ENCODE peak calls at places on chromosomes 2 and 18, in nine cellular contexts. C, F, Y, L, V, A, B, M and E are unnamed samples. For H3K4me1 and H3K36me3, the result is how much of the 10 kb centered on the place peaks cover.

GRCh38 chr2:226423498-226423960 is 376.1 kb downstream of the IRS1 start:
- DNase-seq in V (no peak), C (peak), F (no peak), A (peak), L (peak), B (no peak), Y (no peak), M (no peak), E (no peak)

GRCh38 chr18:3513481-3513880 is 63.5 kb downstream of the TGIF1 start:
- DNase-seq in V (no peak), B (no peak), L (no peak), A (no peak), C (no peak), F (no peak), Y (no peak), M (no peak), E (no peak)

GRCh38 chr18:53534203-53534602 is 690.3 kb downstream of the MBD2 start:
- DNase-seq in L (no peak), V (no peak), B (no peak), C (no peak), F (no peak), M (no peak), Y (no peak), A (no peak), E (no peak)

GRCh38 chr18:45014047-45014501 is 333.4 kb downstream of the SETBP1 start:
- DNase-seq in B (peak), A (no peak), C (peak), V (peak), Y (no peak), L (no peak), F (no peak), M (no peak), E (no peak)

GRCh38 chr2:98936133-98936916 is at the start of gene CRACDL:
- DNase-seq in Y (no peak), F (peak), M (no peak), C (peak), A (peak), V (peak), L (peak), B (peak), E (no peak)

GRCh38 chr18:43279015-43279758 is 1.9 kb upstream of the SYT4 start:
- DNase-seq in A (no peak), F (no peak), Y (no peak), C (peak), L (no peak), B (peak), V (no peak), M (no peak), E (peak)

GRCh38 chr2:67918471-67918870 is 144.3 kb downstream of the C1D start:
- DNase-seq in V (no peak), F (no peak), Y (no peak), M (no peak), B (no peak), L (no peak), A (no peak), C (no peak), E (no peak)

GRCh38 chr2:216292886-216293291 is 79.4 kb downstream of the MARCHF4 start:
- DNase-seq in L (no peak), A (no peak), C (no peak), Y (no peak), M (no peak), B (peak), V (no peak), F (no peak), E (no peak)

GRCh38 chr2:30362468-30363081 is 84.5 kb upstream of the LCLAT1 start:
- DNase-seq in F (no peak), Y (no peak), L (no peak), M (no peak), B (no peak), V (peak), C (peak), A (no peak), E (peak)

GRCh38 chr2:20350105-20350712 is 435 bp downstream of the PUM2 start:
- DNase-seq in L (peak), C (peak), Y (peak), A (no peak), V (peak), M (peak), B (peak), F (peak), E (peak)

GRCh38 chr18:54742654-54743053 is 85.6 kb upstream of the RAB27B start:
- DNase-seq in M (peak), F (no peak), Y (no peak), B (no peak), A (no peak), C (peak), L (no peak), V (peak), E (no peak)

GRCh38 chr2:161839931-161840330 is 215.7 kb downstream of the SLC4A10 start:
- DNase-seq in L (no peak), Y (no peak), M (no peak), C (no peak), B (no peak), V (no peak), F (no peak), A (no peak), E (no peak)

GRCh38 chr2:135043345-135043744 is 3.9 kb downstream of the MAP3K19 start:
- DNase-seq in M (no peak), F (no peak), A (no peak), L (no peak), B (no peak), C (no peak), V (no peak), Y (no peak), E (no peak)

GRCh38 chr2:224271854-224272620 is 129.9 kb downstream of the FAM124B start:
- DNase-seq in A (no peak), Y (no peak), L (no peak), C (no peak), F (no peak), M (no peak), B (no peak), V (no peak), E (peak)

GRCh38 chr18:32243358-32243757 is 53.5 kb downstream of the MEP1B start:
- DNase-seq in A (no peak), F (no peak), B (no peak), L (no peak), M (no peak), Y (no peak), C (no peak), V (no peak), E (no peak)

GRCh38 chr2:215680605-215681598 is 245.0 kb upstream of the FN1 start:
- DNase-seq in L (no peak), M (no peak), F (no peak), Y (no peak), V (peak), A (no peak), B (no peak), C (peak), E (peak)

GRCh38 chr2:98253461-98254073 is 92.7 kb upstream of the CNGA3 start:
- DNase-seq in Y (no peak), L (no peak), V (peak), A (no peak), C (peak), M (peak), B (no peak), F (no peak), E (no peak)

GRCh38 chr2:188952901-188953300 is 21.3 kb upstream of the COL3A1 start:
- DNase-seq in Y (no peak), A (no peak), C (no peak), L (no peak), B (no peak), M (no peak), F (no peak), V (no peak), E (no peak)

GRCh38 chr18:9348079-9348671 is 13.6 kb downstream of the TWSG1 start:
- DNase-seq in V (peak), A (no peak), F (no peak), L (no peak), C (peak), M (no peak), Y (no peak), B (no peak), E (no peak)

GRCh38 chr2:204664708-204665121 is 119.4 kb downstream of the PARD3B start:
- DNase-seq in L (no peak), F (no peak), A (no peak), B (peak), V (peak), M (no peak), Y (no peak), C (peak), E (peak)

GRCh38 chr18:80169607-80170006 is 60.5 kb downstream of the ADNP2 start:
- DNase-seq in A (no peak), F (no peak), C (peak), Y (no peak), L (no peak), V (no peak), M (no peak), B (no peak), E (no peak)

GRCh38 chr2:77588438-77588837 is 66.3 kb upstream of the LRRTM4 start:
- DNase-seq in L (no peak), C (no peak), A (no peak), B (no peak), F (no peak), Y (no peak), M (no peak), V (no peak), E (no peak)

GRCh38 chr2:26569216-26570082 is 71.7 kb downstream of the CIB4 start:
- DNase-seq in L (peak), M (no peak), A (no peak), B (no peak), V (no peak), Y (no peak), F (no peak), C (no peak), E (no peak)

GRCh38 chr2:200403794-200404193 is 97.3 kb downstream of the SPATS2L start:
- DNase-seq in B (no peak), M (no peak), Y (no peak), A (no peak), F (no peak), V (no peak), L (no peak), C (no peak), E (no peak)

GRCh38 chr2:210263841-210264240 is 38.6 kb upstream of the ACADL start:
- DNase-seq in B (no peak), Y (no peak), M (no peak), C (no peak), L (no peak), V (no peak), A (no peak), F (no peak), E (no peak)

GRCh38 chr2:96400049-96401000 is 64.8 kb downstream of the NCAPH start:
- DNase-seq in C (no peak), F (no peak), B (no peak), V (no peak), M (no peak), Y (no peak), A (no peak), L (no peak), E (no peak)

GRCh38 chr18:3380384-3380961 is 69.5 kb upstream of the TGIF1 start:
- DNase-seq in B (no peak), F (no peak), M (no peak), L (no peak), Y (peak), A (peak), V (no peak), C (peak), E (no peak)

GRCh38 chr2:186274936-186275575 is 211.0 kb upstream of the ZC3H15 start:
- DNase-seq in Y (no peak), F (no peak), V (peak), C (peak), B (peak), M (no peak), A (no peak), L (no peak), E (no peak)

GRCh38 chr2:177692042-177692823 is 299.7 kb downstream of the AGPS start:
- DNase-seq in V (peak), Y (no peak), F (no peak), A (no peak), L (no peak), C (peak), B (no peak), M (no peak), E (no peak)

GRCh38 chr2:212520340-212520739 is 18.3 kb downstream of the ERBB4 start:
- DNase-seq in C (no peak), V (peak), F (no peak), M (no peak), L (no peak), B (peak), Y (no peak), A (no peak), E (no peak)

GRCh38 chr2:39433586-39434195 is 3.4 kb downstream of the MAP4K3 start:
- DNase-seq in L (no peak), F (no peak), A (no peak), V (peak), B (no peak), Y (no peak), M (no peak), C (no peak), E (no peak)
- H3K4me1 ChIP-seq in L (under half), F (under half), A (half or more), V (half or more), B (under half), Y (half or more), M (under half), C (under half), E (under half)

DNA sequence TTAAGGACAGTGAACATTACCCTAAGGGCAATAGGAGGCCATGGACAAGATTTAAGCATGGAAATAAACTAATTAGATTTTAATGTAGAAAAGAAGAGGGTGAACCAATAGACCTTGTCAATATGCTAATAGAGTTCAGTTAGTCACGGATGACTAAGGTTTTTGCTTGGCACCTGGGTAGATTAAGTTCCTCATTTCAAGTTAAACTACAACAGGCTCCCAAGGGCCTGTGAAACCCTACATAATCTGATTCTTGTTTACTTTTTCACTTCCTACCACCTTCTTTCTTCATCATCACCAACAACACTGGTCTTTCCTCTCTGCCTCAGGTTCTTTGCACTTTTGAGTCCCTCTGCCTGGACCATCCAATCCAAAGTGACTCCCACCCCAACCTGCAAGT is 14.8 kb downstream of the SP110 start:
- DNase-seq in V (no peak), B (no peak), M (no peak), L (no peak), A (no peak), F (no peak), Y (no peak), C (no peak), E (no peak)
- H3K36me3 ChIP-seq in V (half or more), B (under half), M (under half), L (half or more), A (half or more), F (under half), Y (half or more), C (under half), E (under half)

GRCh38 chr2:170822292-170822884 is 5.7 kb downstream of the GAD1 start:
- DNase-seq in C (no peak), L (no peak), Y (no peak), M (no peak), A (no peak), B (peak), V (no peak), F (no peak), E (no peak)
- H3K4me1 ChIP-seq in C (under half), L (half or more), Y (under half), M (under half), A (half or more), B (under half), V (under half), F (under half), E (under half)

GRCh38 chr2:233835230-233836186 is 18.8 kb downstream of the HJURP start:
- DNase-seq in A (no peak), C (no peak), M (no peak), L (no peak), Y (no peak), V (no peak), B (no peak), F (peak), E (no peak)
- H3K36me3 ChIP-seq in A (under half), C (under half), M (under half), L (under half), Y (under half), V (under half), B (under half), F (under half), E (under half)

DNA sequence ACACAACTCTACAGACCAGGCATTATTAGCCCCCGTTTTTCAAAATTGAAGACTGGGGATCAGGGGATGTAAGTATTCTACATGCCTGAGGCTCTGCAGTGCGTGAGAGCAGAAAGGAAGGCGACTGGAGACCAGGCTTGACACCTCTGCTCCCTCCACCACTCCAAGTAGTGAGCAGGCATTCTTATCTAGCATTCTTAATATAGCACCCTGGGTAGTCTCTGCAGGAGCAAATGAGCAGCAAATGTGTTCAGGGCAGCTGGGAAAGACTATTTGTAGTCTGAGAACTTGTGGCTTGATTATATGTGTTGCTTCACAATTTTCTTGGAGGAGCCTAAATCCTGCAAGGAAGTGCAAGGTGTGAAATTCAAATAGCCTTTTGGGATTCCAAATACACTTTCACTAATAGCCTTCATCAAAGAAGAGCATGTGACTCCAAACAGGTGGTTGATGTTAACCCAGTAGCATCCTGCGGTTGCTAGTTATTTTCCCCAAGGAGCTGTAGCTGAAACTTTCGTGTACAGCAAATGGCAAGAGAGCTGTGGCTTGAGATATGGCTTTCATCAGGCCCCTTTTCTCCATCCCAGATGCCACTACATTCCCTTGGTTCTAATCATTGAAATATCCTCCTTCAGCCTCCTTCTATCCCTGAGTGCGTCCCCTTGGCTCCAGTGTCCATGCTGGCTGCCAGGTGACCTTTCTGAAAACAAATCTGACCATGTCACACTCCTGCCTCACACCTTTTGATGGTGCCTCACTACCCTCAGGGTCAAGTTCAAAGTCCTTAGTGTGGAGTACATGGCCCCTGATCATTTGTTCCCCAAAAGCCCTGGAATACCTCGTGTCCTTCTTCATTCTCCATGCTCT is 143.4 kb downstream of the DDX1 start:
- DNase-seq in L (no peak), C (no peak), V (no peak), Y (no peak), A (no peak), B (peak), F (no peak), M (no peak), E (no peak)
- H3K4me1 ChIP-seq in L (under half), C (under half), V (under half), Y (under half), A (half or more), B (under half), F (under half), M (under half), E (under half)

GRCh38 chr18:63238711-63239110 is 80.9 kb downstream of the BCL2 start:
- DNase-seq in C (no peak), A (no peak), Y (no peak), F (no peak), M (no peak), L (no peak), B (peak), V (no peak), E (no peak)
- H3K36me3 ChIP-seq in C (under half), A (under half), Y (under half), F (under half), M (under half), L (under half), B (under half), V (under half), E (under half)

DNA sequence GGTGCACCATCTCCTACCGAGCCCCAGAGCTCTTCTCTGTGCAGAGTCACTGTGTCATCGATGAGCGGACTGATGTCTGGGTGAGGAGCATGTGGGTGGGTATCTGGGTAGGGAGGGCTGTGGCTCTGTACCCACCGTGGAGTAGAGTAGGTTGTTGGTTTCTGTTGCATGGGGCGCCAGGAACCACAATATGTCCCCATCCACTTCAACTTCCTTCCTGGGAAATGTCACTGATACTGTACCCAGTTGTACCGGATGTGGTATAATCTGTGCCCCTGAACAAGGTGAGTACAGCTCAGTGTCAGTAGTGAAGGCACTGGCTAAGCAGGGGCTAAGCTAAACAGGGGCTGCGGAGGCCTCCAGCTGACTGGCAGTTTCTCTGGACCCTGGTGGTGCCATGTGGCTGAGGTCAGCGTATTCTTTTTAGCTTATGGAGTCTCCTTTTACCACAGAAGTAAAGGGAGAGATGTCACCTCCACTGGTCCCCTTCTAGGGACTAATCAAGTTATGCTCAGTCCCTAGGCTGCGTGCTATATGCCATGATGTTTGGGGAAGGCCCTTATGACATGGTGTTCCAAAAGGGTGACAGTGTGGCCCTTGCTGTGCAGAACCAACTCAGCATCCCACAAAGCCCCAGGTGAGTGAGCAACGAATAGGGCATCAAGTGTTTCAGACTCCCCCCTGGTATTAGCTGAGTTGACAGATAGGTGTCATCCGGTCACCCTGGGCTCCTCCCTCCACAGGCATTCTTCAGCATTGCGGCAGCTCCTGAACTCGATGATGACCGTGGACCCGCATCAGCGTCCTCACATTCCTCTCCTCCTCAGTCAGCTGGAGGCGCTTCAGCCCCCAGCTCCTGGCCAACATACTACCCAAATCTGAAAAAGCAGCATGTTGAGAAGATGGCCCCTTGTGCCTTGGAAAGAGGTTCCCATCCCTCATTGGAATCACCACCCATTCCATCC is 2.7 kb downstream of the STK16 start:
- DNase-seq in F (no peak), A (no peak), L (no peak), V (no peak), C (no peak), M (no peak), Y (no peak), B (peak), E (no peak)
- H3K4me1 ChIP-seq in F (under half), A (half or more), L (half or more), V (half or more), C (half or more), M (under half), Y (half or more), B (under half), E (under half)

GRCh38 chr2:241720560-241720959 is 13.9 kb upstream of the D2HGDH start:
- DNase-seq in Y (no peak), C (no peak), B (no peak), M (no peak), L (peak), V (no peak), A (no peak), F (peak), E (no peak)

GRCh38 chr2:241722896-241723454 is 11.5 kb upstream of the D2HGDH start:
- DNase-seq in B (no peak), C (no peak), V (no peak), F (no peak), A (no peak), Y (no peak), L (no peak), M (no peak), E (no peak)

GRCh38 chr2:241721852-241722251 is 12.6 kb upstream of the D2HGDH start:
- DNase-seq in L (peak), F (no peak), Y (no peak), A (no peak), M (no peak), B (no peak), V (no peak), C (no peak), E (no peak)

GRCh38 chr2:241720099-241720498 is 14.3 kb upstream of the D2HGDH start:
- DNase-seq in L (peak), M (no peak), A (no peak), Y (no peak), C (no peak), V (no peak), B (no peak), F (no peak), E (no peak)

GRCh38 chr2:241719093-241719492 is 15.3 kb upstream of the D2HGDH start:
- DNase-seq in B (no peak), Y (no peak), A (no peak), V (no peak), M (no peak), C (no peak), F (no peak), L (no peak), E (no peak)
- H3K36me3 ChIP-seq in B (under half), Y (half or more), A (half or more), V (half or more), M (under half), C (under half), F (under half), L (half or more), E (under half)

GRCh38 chr2:218008060-218009040 is 5.6 kb upstream of the TNS1 start:
- DNase-seq in L (no peak), C (no peak), V (peak), A (no peak), Y (no peak), F (no peak), M (no peak), B (no peak), E (no peak)
- H3K4me1 ChIP-seq in L (under half), C (under half), V (under half), A (under half), Y (under half), F (under half), M (under half), B (under half), E (under half)

GRCh38 chr2:219281588-219281987 is 2.4 kb downstream of the DNAJB2 start:
- DNase-seq in L (no peak), V (no peak), Y (no peak), B (peak), C (no peak), F (no peak), A (no peak), M (peak), E (no peak)
- H3K36me3 ChIP-seq in L (half or more), V (under half), Y (half or more), B (under half), C (under half), F (under half), A (half or more), M (under half), E (under half)